ENCODE peak calls at places on chromosomes 2 and 18, in nine cellular contexts. H is Caki2; F is ELR; I is activated CD8-positive, alpha-beta memory T cell treated with anti-CD3 and anti-CD28 coated beads, Interleukin-2, amount 50 U/mL, for 48 hours; C is RPMI8226; R is activated CD4-positive, alpha-beta T cell treated with anti-CD3 and anti-CD28 coated beads for 48 hours; T is sigmoid colon; A is HT1080; M is naive thymus-derived CD4-positive, alpha-beta T cell. X is an unnamed sample.

GRCh38 chr2:133574186-133574585 is 5.9 kb upstream of the NCKAP5 start:
- DNase-seq in T (no peak), H (no peak), M (no peak), I (no peak), A (no peak), C (no peak), R (no peak), F (no peak), X (no peak)

GRCh38 chr2:83517727-83518368 is 941.2 kb downstream of the SUCLG1 start:
- DNase-seq in M (no peak), I (no peak), C (no peak), T (no peak), A (no peak), F (no peak), R (no peak), H (no peak), X (no peak)

GRCh38 chr2:689877-690510 is 12.8 kb upstream of the TMEM18 start:
- DNase-seq in T (no peak), M (no peak), H (no peak), I (no peak), R (no peak), A (no peak), F (no peak), C (peak; percentile 62), X (no peak)

GRCh38 chr18:48711651-48712486 is 173.0 kb downstream of the CTIF start:
- DNase-seq in R (peak; percentile 11), M (peak; percentile 7), C (peak; percentile 59), F (peak; percentile 68), H (peak; percentile 24), I (no peak), A (peak; percentile 34), T (no peak), X (peak; percentile 83)

GRCh38 chr2:130156624-130157004 is 11.7 kb upstream of the CCDC74B start:
- DNase-seq in H (no peak), M (no peak), F (no peak), R (no peak), T (no peak), I (no peak), A (no peak), C (no peak), X (no peak)

GRCh38 chr2:112483047-112483473 is 1.1 kb downstream of the TTL start:
- DNase-seq in T (no peak), C (peak; percentile 11), M (peak; percentile 1), F (peak; percentile 87), I (no peak), H (peak; percentile 66), A (peak; percentile 74), R (peak; percentile 22), X (peak; percentile 64)

GRCh38 chr2:61988462-61989366 is 83.2 kb downstream of the COMMD1 start:
- DNase-seq in F (peak; percentile 44), H (no peak), M (no peak), A (peak; percentile 83), C (no peak), R (no peak), I (no peak), T (no peak), X (no peak)

GRCh38 chr18:36096955-36097354 is 29.6 kb upstream of the RPRD1A start:
- DNase-seq in I (no peak), F (no peak), A (no peak), C (no peak), H (no peak), R (no peak), T (no peak), M (no peak), X (no peak)

GRCh38 chr2:241351640-241352031 is 4.4 kb upstream of the FARP2 start:
- DNase-seq in F (no peak), H (peak; percentile 79), M (no peak), I (no peak), C (no peak), R (no peak), A (no peak), T (no peak), X (no peak)

GRCh38 chr2:159119652-159120257 is 151.3 kb downstream of the TANC1 start:
- DNase-seq in A (no peak), M (no peak), R (no peak), I (no peak), T (no peak), C (peak; percentile 18), F (no peak), H (no peak), X (no peak)

GRCh38 chr2:146143971-146144370 is 1624.1 kb upstream of the ZEB2 start:
- DNase-seq in R (no peak), A (no peak), T (no peak), C (no peak), F (peak; percentile 1), M (no peak), I (no peak), H (no peak), X (no peak)

GRCh38 chr2:169110919-169111318 is 41.6 kb downstream of the DHRS9 start:
- DNase-seq in F (no peak), C (no peak), M (no peak), R (no peak), I (no peak), A (no peak), H (no peak), T (no peak), X (no peak)

GRCh38 chr2:120777170-120777751 is 41.6 kb downstream of the GLI2 start:
- DNase-seq in M (no peak), A (no peak), F (no peak), H (no peak), T (no peak), R (no peak), I (no peak), C (no peak), X (no peak)

GRCh38 chr2:73266061-73266891 is 18.0 kb downstream of the FBXO41 start:
- DNase-seq in F (no peak), I (no peak), M (no peak), T (no peak), H (no peak), C (no peak), A (no peak), R (no peak), X (no peak)

GRCh38 chr18:10261315-10262276 is 192.8 kb upstream of the APCDD1 start:
- DNase-seq in A (peak; percentile 15), T (no peak), C (no peak), M (no peak), I (no peak), R (no peak), F (no peak), H (no peak), X (no peak)

GRCh38 chr2:234679151-234679765 is 182.4 kb upstream of the ARL4C start:
- DNase-seq in C (no peak), A (no peak), I (no peak), M (no peak), F (peak; percentile 67), H (no peak), T (no peak), R (no peak), X (peak; percentile 26)

GRCh38 chr2:229669841-229670240 is 44.5 kb downstream of the DNER start:
- DNase-seq in T (no peak), R (no peak), A (peak; percentile 41), H (no peak), C (no peak), F (peak; percentile 45), M (no peak), I (no peak), X (no peak)

GRCh38 chr2:223970343-223971128 is 13.3 kb downstream of the MRPL44 start:
- DNase-seq in I (peak; percentile 67), C (peak; percentile 51), A (peak; percentile 46), T (no peak), H (peak; percentile 34), R (peak; percentile 67), F (peak; percentile 75), M (peak; percentile 62), X (peak; percentile 29)

GRCh38 chr2:225889452-225889851 is 489.9 kb downstream of the NYAP2 start:
- DNase-seq in H (peak; percentile 40), M (peak; percentile 15), F (peak; percentile 83), T (no peak), A (peak; percentile 85), C (peak; percentile 5), I (no peak), R (no peak), X (peak; percentile 75)

GRCh38 chr2:74768401-74768914 is 65.5 kb upstream of the HK2 start:
- DNase-seq in I (no peak), C (no peak), A (no peak), T (no peak), F (no peak), M (no peak), R (no peak), H (no peak), X (peak; percentile 60)

GRCh38 chr18:48987821-48988220 is 37.1 kb upstream of the SMAD7 start:
- DNase-seq in H (no peak), C (no peak), A (no peak), M (no peak), R (no peak), I (no peak), T (no peak), F (no peak), X (no peak)

GRCh38 chr2:3267869-3268704 is 109.5 kb downstream of the EIPR1 start:
- DNase-seq in R (no peak), F (no peak), A (no peak), I (no peak), M (no peak), C (no peak), T (no peak), H (no peak), X (no peak)